ENCODE peak calls at places on chromosomes 13 and 19, in four cellular contexts. F, V, C and K are unnamed samples.

GRCh38 chr13:65461590-65461989 is 1768.5 kb downstream of the PCDH9 start:
- DNase-seq in F (no peak), V (no peak), C (no peak), K (no peak)

GRCh38 chr13:37747071-37747612 is 122.4 kb downstream of the TRPC4 start:
- DNase-seq in F (no peak), V (no peak), C (no peak), K (no peak)

GRCh38 chr19:29858000-29858596 is 46.3 kb downstream of the CCNE1 start:
- DNase-seq in F (peak), V (peak), C (no peak), K (no peak)

GRCh38 chr13:73194310-73194709 is 135.5 kb downstream of the KLF5 start:
- DNase-seq in F (no peak), V (no peak), C (no peak), K (peak)

GRCh38 chr19:48713041-48713863 is 6.3 kb downstream of the MAMSTR start:
- DNase-seq in F (peak), V (peak), C (no peak), K (no peak)

GRCh38 chr13:108897955-108898354 is 268.5 kb downstream of the MYO16 start:
- DNase-seq in F (no peak), V (no peak), C (no peak), K (no peak)

GRCh38 chr13:49240017-49240416 is 7.7 kb upstream of the CDADC1 start:
- DNase-seq in F (peak), V (no peak), C (no peak), K (peak)

GRCh38 chr19:11410682-11411081 is 8.4 kb downstream of the RGL3 start:
- DNase-seq in F (no peak), V (peak), C (no peak), K (no peak)

GRCh38 chr19:34319785-34320184 is 45.2 kb upstream of the GPI start:
- DNase-seq in F (no peak), V (peak), C (no peak), K (no peak)

GRCh38 chr13:110012102-110012739 is 225.8 kb upstream of the IRS2 start:
- DNase-seq in F (no peak), V (no peak), C (no peak), K (peak)

GRCh38 chr19:30788105-30788765 is 416.1 kb downstream of the ZNF536 start:
- DNase-seq in F (no peak), V (no peak), C (no peak), K (no peak)

GRCh38 chr13:49814551-49815270 is 22.2 kb upstream of the KPNA3 start:
- DNase-seq in F (no peak), V (no peak), C (no peak), K (peak)

GRCh38 chr19:32580353-32580900 is 563 bp upstream of the PDCD5 start:
- DNase-seq in F (peak), V (no peak), C (no peak), K (no peak)

GRCh38 chr13:107964356-107964755 is 251.0 kb downstream of the LIG4 start:
- DNase-seq in F (no peak), V (no peak), C (no peak), K (no peak)

GRCh38 chr19:41895745-41896580 is 13.0 kb downstream of the ARHGEF1 start:
- DNase-seq in F (no peak), V (no peak), C (no peak), K (no peak)

GRCh38 chr19:32896516-32897214 is 27.1 kb upstream of the SLC7A9 start:
- DNase-seq in F (no peak), V (no peak), C (no peak), K (no peak)

GRCh38 chr19:45320997-45321775 is 1.5 kb downstream of the CKM start:
- DNase-seq in F (no peak), V (no peak), C (no peak), K (no peak)

GRCh38 chr13:22915442-22916082 is 265.2 kb upstream of the SGCG start:
- DNase-seq in F (peak), V (peak), C (no peak), K (no peak)

GRCh38 chr19:45646345-45646698 is 7.1 kb upstream of the EML2 start:
- DNase-seq in F (no peak), V (no peak), C (no peak), K (no peak)

GRCh38 chr19:16197188-16197621 is 506 bp upstream of the AP1M1 start:
- DNase-seq in F (no peak), V (no peak), C (no peak), K (peak)

GRCh38 chr13:97386832-97387486 is 47.0 kb upstream of the RAP2A start:
- DNase-seq in F (no peak), V (no peak), C (no peak), K (no peak)

GRCh38 chr13:112696869-112697465 is 7.1 kb downstream of the ATP11A start:
- DNase-seq in F (peak), V (no peak), C (no peak), K (no peak)

GRCh38 chr19:35773020-35773809 is 2.1 kb upstream of the ARHGAP33 start:
- DNase-seq in F (no peak), V (no peak), C (no peak), K (no peak)

GRCh38 chr13:26480246-26480855 is 77.1 kb upstream of the WASF3 start:
- DNase-seq in F (no peak), V (no peak), C (no peak), K (no peak)

GRCh38 chr13:31209172-31209818 is 9.5 kb downstream of the B3GLCT start:
- DNase-seq in F (no peak), V (peak), C (no peak), K (no peak)

GRCh38 chr19:41753159-41753558 is 2.2 kb upstream of the CEACAM6 start:
- DNase-seq in F (peak), V (peak), C (no peak), K (peak)

GRCh38 chr13:96796234-96796633 is 198.0 kb downstream of the OXGR1 start:
- DNase-seq in F (no peak), V (no peak), C (no peak), K (no peak)

GRCh38 chr19:51043497-51043896 is 8.7 kb upstream of the KLK12 start:
- DNase-seq in F (no peak), V (no peak), C (no peak), K (no peak)
- TF ChIP-seq TCF7 in F (no peak), V (no peak), C (no peak), K (no peak)

GRCh38 chr13:32976046-32976781 is 40.0 kb upstream of the KL start:
- DNase-seq in F (no peak), V (no peak), C (no peak), K (no peak)
- TF ChIP-seq TCF7 in F (no peak), V (no peak), C (no peak), K (no peak)

DNA sequence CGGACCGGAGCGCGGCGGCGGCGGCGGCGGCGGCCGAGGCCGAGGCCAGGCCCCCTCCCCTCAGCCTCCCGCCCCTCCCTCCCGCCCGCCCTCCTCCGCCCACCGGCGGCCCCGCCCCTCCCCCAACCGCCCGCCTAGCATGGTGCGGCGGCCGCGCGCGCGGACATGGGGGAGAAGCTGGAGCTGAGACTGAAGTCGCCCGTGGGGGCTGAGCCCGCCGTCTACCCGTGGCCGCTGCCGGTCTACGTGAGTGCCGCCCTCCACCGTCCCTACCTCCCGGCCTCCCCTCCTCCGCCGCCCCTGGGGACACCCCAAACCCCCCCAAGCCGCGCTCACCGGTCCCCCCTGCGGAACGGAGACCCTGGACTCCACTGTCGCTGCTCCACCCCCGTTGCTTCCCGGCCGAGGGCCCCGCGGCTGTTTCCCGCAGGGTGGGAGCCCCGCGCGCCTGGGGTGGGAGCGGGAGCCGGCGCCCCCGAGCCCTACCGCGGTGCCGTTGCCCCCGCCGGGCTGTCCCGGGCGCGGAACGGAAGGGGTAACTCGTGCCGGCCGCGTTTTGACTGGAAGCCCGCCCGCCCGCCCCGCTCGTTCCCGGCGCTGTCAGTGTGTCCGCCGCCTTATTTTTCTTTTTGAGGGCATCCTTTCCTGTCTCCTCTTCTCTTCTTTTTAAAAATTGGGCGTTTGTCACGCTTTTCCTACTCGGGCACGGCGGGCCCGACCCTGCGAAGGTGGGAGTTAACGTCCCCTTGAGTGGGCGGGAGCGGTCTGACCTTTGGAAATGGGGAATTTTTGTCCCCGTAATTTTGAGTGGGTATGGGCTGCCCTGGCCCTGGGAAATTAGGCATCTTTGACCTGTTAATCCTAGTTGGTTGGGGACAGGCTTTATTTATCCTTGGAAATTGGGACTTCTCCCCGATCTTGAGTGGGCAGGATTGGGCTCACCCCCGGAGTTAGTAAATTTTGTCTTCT is 571 bp downstream of the DOT1L start:
- DNase-seq in F (no peak), V (no peak), C (no peak), K (no peak)
- TF ChIP-seq TCF7 in F (no peak), V (no peak), C (no peak), K (no peak)

GRCh38 chr19:18895828-18896341 is at the start of gene CERS1:
- DNase-seq in F (peak), V (peak), C (no peak), K (no peak)
- TF ChIP-seq TCF7 in F (no peak), V (no peak), C (no peak), K (no peak)

GRCh38 chr19:7698583-7698982 is 3.3 kb downstream of the FCER2 start:
- DNase-seq in F (no peak), V (no peak), C (no peak), K (no peak)

GRCh38 chr19:7700128-7700470 is 1.8 kb downstream of the FCER2 start:
- DNase-seq in F (no peak), V (no peak), C (no peak), K (no peak)

GRCh38 chr19:7699003-7699402 is 2.9 kb downstream of the FCER2 start:
- DNase-seq in F (no peak), V (no peak), C (no peak), K (no peak)

GRCh38 chr19:7701049-7701653 is 780 bp downstream of the FCER2 start:
- DNase-seq in F (no peak), V (no peak), C (no peak), K (no peak)

DNA sequence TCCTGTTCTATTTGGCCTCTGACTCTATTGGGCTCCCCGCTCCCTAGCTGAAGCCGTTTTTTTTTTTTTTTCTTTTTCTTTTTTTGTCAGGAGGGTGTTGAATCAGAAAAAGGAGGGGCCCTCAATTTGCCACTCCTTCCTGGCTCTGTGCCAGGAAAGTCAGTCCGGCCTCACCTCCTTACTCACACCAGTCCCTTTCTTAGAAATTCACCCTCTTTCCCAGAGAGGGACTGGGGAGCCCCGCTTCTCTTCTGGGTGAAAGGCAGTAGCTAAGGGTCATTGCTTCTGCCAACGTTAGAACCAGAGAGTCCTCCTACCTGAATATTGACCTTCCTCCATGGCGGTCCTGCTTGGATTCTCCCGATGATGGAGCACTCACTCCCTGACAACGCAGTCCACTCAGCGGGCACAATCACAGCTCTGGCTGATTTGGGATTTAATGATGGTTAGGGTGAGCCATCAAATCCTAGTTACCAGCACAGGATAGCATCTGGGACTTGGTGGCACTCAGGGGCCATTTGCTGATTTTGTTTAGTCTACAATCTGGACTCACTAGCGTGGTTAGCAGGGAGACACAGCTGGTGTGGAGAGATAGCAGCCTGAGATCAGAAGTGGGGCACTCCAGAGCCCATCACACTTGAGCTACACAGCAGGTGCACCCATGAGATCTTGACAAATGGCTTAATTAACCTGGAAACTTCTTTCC is 2.4 kb downstream of the FCER2 start:
- DNase-seq in F (no peak), V (peak), C (peak), K (no peak)
- TF ChIP-seq TCF7 in F (no peak), V (no peak), C (no peak), K (no peak)

DNA sequence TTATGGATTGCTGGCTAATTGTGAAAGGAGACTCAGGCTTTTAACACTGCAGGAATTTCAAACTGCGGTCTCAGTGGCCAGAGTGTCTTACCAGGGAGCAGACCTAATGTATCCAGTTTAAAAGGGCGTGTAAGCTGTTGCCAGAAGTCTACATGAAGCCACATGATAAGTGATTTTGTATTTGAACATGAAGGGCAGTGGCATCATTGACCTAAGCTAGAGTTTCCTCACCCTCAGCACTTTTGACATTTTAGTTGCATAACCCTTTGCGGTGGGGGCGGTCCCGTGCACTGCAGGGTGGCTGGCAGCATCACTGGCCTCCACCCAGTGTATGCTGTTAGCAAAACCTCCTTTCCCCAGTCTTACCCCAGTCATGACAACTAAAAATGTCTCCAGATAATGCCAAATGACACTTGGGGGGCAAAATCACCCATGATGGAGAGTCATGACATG is 23.7 kb upstream of the GPR18 start:
- DNase-seq in F (no peak), V (no peak), C (no peak), K (no peak)
- TF ChIP-seq TCF7 in F (no peak), V (no peak), C (no peak), K (no peak)

GRCh38 chr19:3784607-3785463 is 1.3 kb downstream of the MATK start:
- DNase-seq in F (no peak), V (no peak), C (no peak), K (no peak)
- TF ChIP-seq TCF7 in F (no peak), V (no peak), C (no peak), K (no peak)

GRCh38 chr13:47803131-47803530 is 197.9 kb downstream of the SUCLA2 start:
- DNase-seq in F (no peak), V (no peak), C (no peak), K (no peak)
- TF ChIP-seq TCF7 in F (no peak), V (no peak), C (no peak), K (no peak)

GRCh38 chr19:14940266-14940665 is 1.0 kb upstream of the OR7C2 start:
- DNase-seq in F (no peak), V (no peak), C (no peak), K (no peak)

GRCh38 chr19:14941189-14941588 is at the start of gene OR7C2:
- DNase-seq in F (no peak), V (no peak), C (no peak), K (no peak)

GRCh38 chr19:14944456-14944855 is 3.2 kb downstream of the OR7C2 start:
- DNase-seq in F (no peak), V (no peak), C (no peak), K (no peak)

DNA sequence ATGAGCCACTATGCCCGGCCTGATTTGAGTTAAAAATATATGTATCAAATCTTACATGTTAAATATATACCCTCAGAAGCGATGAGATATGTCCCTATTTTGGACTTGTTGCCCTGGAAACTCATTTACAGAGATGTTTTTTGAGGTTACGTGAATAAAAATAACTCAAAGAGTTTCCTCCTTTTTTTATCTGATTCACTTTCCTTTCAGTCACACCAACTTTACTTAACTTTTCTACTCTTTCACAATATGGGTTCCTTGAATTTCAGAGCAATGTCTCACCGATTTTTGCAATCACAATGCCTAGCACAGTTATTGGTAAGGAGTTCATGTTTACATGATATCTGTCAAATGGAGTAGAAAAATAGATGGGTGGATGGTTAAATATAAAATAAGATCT is 2.3 kb downstream of the OR7C2 start:
- DNase-seq in F (no peak), V (no peak), C (peak), K (no peak)
- TF ChIP-seq TCF7 in F (no peak), V (no peak), C (peak), K (no peak)

GRCh38 chr19:38317104-38317612 is 1.4 kb upstream of the YIF1B start:
- DNase-seq in F (no peak), V (peak), C (no peak), K (no peak)
- TF ChIP-seq TCF7 in F (no peak), V (no peak), C (no peak), K (no peak)